ENCODE peak calls at places on chromosome 12, in four cellular contexts. E, V, Y and G are unnamed samples.

GRCh38 chr12:66693901-66694513 is 15.1 kb upstream of the GRIP1 start:
- DNase-seq in E (peak), V (peak), Y (no peak), G (no peak)

GRCh38 chr12:94074970-94075695 is 73.2 kb upstream of the PLXNC1 start:
- DNase-seq in Y (no peak), V (peak), E (no peak), G (peak)

GRCh38 chr12:123027726-123028445 is 47.4 kb downstream of the ARL6IP4 start:
- DNase-seq in E (no peak), V (no peak), Y (no peak), G (no peak)

GRCh38 chr12:112066566-112066965 is 42.0 kb downstream of the NAA25 start:
- DNase-seq in V (no peak), Y (no peak), E (no peak), G (no peak)

GRCh38 chr12:67759829-67760228 is 111.3 kb downstream of the DYRK2 start:
- DNase-seq in V (no peak), E (no peak), Y (no peak), G (no peak)

GRCh38 chr12:75194250-75194649 is 15.4 kb downstream of the KCNC2 start:
- DNase-seq in E (no peak), V (no peak), Y (no peak), G (no peak)

GRCh38 chr12:43370299-43370698 is 181.7 kb downstream of the ADAMTS20 start:
- DNase-seq in V (no peak), E (peak), Y (no peak), G (peak)

GRCh38 chr12:51820721-51821422 is 27.6 kb downstream of the FIGNL2 start:
- DNase-seq in Y (peak), E (no peak), V (peak), G (no peak)

GRCh38 chr12:52756281-52756960 is 20.7 kb downstream of the KRT76 start:
- DNase-seq in V (no peak), Y (no peak), E (no peak), G (no peak)

GRCh38 chr12:43278268-43278832 is 273.7 kb downstream of the ADAMTS20 start:
- DNase-seq in E (no peak), Y (no peak), V (no peak), G (no peak)

GRCh38 chr12:3332190-3332589 is 158.8 kb upstream of the PRMT8 start:
- DNase-seq in V (no peak), Y (no peak), E (no peak), G (no peak)

GRCh38 chr12:84596276-84596675 is 316.3 kb downstream of the SLC6A15 start:
- DNase-seq in V (no peak), Y (no peak), E (no peak), G (no peak)

GRCh38 chr12:24551368-24551767 is 397.5 kb downstream of the BCAT1 start:
- DNase-seq in V (no peak), E (no peak), Y (no peak), G (no peak)

GRCh38 chr12:115598827-115599226 is 678.7 kb downstream of the MED13L start:
- DNase-seq in E (no peak), Y (no peak), V (no peak), G (no peak)

GRCh38 chr12:118371354-118372282 is 1.1 kb downstream of the TAOK3 start:
- DNase-seq in V (no peak), Y (peak), E (no peak), G (no peak)

GRCh38 chr12:109459247-109459646 is 17.9 kb downstream of the KCTD10 start:
- DNase-seq in E (no peak), V (no peak), Y (no peak), G (no peak)

GRCh38 chr12:53380797-53381738 is 1.1 kb downstream of the SP1 start:
- DNase-seq in V (no peak), Y (no peak), E (no peak), G (no peak)

GRCh38 chr12:121767525-121768016 is 25.9 kb downstream of the RHOF start:
- DNase-seq in V (no peak), Y (no peak), E (no peak), G (no peak)

GRCh38 chr12:6854036-6854435 is 2.1 kb downstream of the USP5 start:
- DNase-seq in E (no peak), Y (no peak), V (no peak), G (no peak)

GRCh38 chr12:28313631-28314030 is 123.4 kb downstream of the CCDC91 start:
- DNase-seq in E (no peak), Y (no peak), V (no peak), G (no peak)

GRCh38 chr12:49231881-49232650 is 32.8 kb upstream of the TUBA1C start:
- DNase-seq in Y (no peak), V (no peak), E (no peak), G (no peak)

GRCh38 chr12:43766291-43766690 is 7.5 kb downstream of the IRAK4 start:
- DNase-seq in Y (no peak), E (no peak), V (no peak), G (no peak)

GRCh38 chr12:71904629-71905028 is 34.0 kb upstream of the TPH2 start:
- DNase-seq in Y (no peak), V (no peak), E (no peak), G (no peak)